ENCODE peak calls at places on chromosomes 12 and 14, in five cellular contexts. P, W, Z, H and M are unnamed samples.

GRCh38 chr14:68807148-68807600 is 14.3 kb upstream of the ZFP36L1 start:
- DNase-seq in Z (peak), H (peak), W (peak), P (no peak), M (peak)

GRCh38 chr12:8662592-8662991 is at the start of gene MFAP5:
- DNase-seq in P (no peak), Z (no peak), W (no peak), H (no peak), M (no peak)

GRCh38 chr12:54708836-54709235 is 60.7 kb upstream of the DCD start:
- DNase-seq in W (no peak), P (no peak), H (no peak), Z (no peak), M (no peak)

GRCh38 chr12:21566223-21566906 is 38.3 kb downstream of the GYS2 start:
- DNase-seq in W (no peak), H (no peak), P (no peak), Z (no peak), M (no peak)

GRCh38 chr12:53998174-53998899 is 1.6 kb upstream of the HOXC9 start:
- DNase-seq in H (no peak), W (no peak), Z (no peak), P (no peak), M (no peak)

GRCh38 chr12:28294300-28294699 is 104.0 kb downstream of the CCDC91 start:
- DNase-seq in H (no peak), Z (no peak), W (no peak), P (no peak), M (no peak)

GRCh38 chr12:48969160-48969771 is 2.3 kb downstream of the WNT10B start:
- DNase-seq in W (no peak), P (no peak), H (no peak), Z (no peak), M (no peak)

GRCh38 chr12:88944403-88944802 is 364.1 kb upstream of the KITLG start:
- DNase-seq in H (no peak), Z (peak), P (no peak), W (no peak), M (no peak)

GRCh38 chr14:37223947-37224474 is 26.3 kb downstream of the MIPOL1 start:
- DNase-seq in Z (no peak), P (no peak), W (no peak), H (no peak), M (no peak)

GRCh38 chr14:69376439-69376838 is 21.7 kb downstream of the ERH start:
- DNase-seq in Z (no peak), H (no peak), W (no peak), P (no peak), M (no peak)

GRCh38 chr14:34580381-34580780 is 40.9 kb upstream of the EAPP start:
- DNase-seq in H (peak), Z (no peak), W (no peak), P (no peak), M (no peak)

GRCh38 chr14:52244997-52245396 is 22.5 kb upstream of the PTGDR start:
- DNase-seq in H (no peak), W (no peak), Z (no peak), P (no peak), M (no peak)

GRCh38 chr12:95658386-95658785 is 107.1 kb upstream of the USP44 start:
- DNase-seq in Z (no peak), H (no peak), W (no peak), P (no peak), M (no peak)

GRCh38 chr12:102741196-102741595 is 175.8 kb downstream of the PAH start:
- DNase-seq in W (no peak), Z (no peak), P (no peak), H (no peak), M (no peak)

GRCh38 chr12:89995870-89996269 is 287.2 kb upstream of the ATP2B1 start:
- DNase-seq in Z (no peak), W (no peak), H (no peak), P (no peak), M (no peak)

GRCh38 chr14:61480704-61481285 is 159.4 kb downstream of the PRKCH start:
- DNase-seq in W (no peak), H (no peak), P (no peak), Z (no peak), M (no peak)

GRCh38 chr12:107477018-107477417 is 208.6 kb upstream of the PWP1 start:
- DNase-seq in W (no peak), H (no peak), Z (no peak), P (no peak), M (no peak)

GRCh38 chr12:2876431-2877046 is 435 bp downstream of the FOXM1 start:
- DNase-seq in Z (no peak), W (no peak), P (no peak), H (no peak), M (no peak)

GRCh38 chr12:11991604-11992003 is 79.1 kb upstream of the BCL2L14 start:
- DNase-seq in P (no peak), H (no peak), Z (no peak), W (no peak), M (no peak)

GRCh38 chr14:100898465-100898864 is 5.1 kb downstream of the RTL1 start:
- DNase-seq in P (no peak), Z (no peak), W (no peak), H (no peak), M (no peak)

GRCh38 chr12:122928033-122928890 is 32.3 kb upstream of the VPS37B start:
- DNase-seq in H (no peak), W (no peak), Z (no peak), P (no peak), M (no peak)

GRCh38 chr12:28759334-28759733 is 389.7 kb upstream of the FAR2 start:
- DNase-seq in Z (no peak), W (no peak), P (no peak), H (no peak), M (no peak)

GRCh38 chr14:71119075-71119474 is 211.8 kb downstream of the PCNX1 start:
- DNase-seq in W (no peak), Z (no peak), P (no peak), H (no peak), M (no peak)

GRCh38 chr12:14325716-14326343 is 39.7 kb upstream of the ATF7IP start:
- DNase-seq in W (no peak), P (no peak), Z (no peak), H (no peak), M (no peak)

GRCh38 chr12:71865166-71865713 is 25.7 kb downstream of the TBC1D15 start:
- DNase-seq in P (no peak), W (no peak), H (no peak), Z (peak), M (no peak)

GRCh38 chr12:121391619-121392324 is 8.1 kb upstream of the RNF34 start:
- DNase-seq in P (no peak), W (peak), H (peak), Z (no peak), M (no peak)

GRCh38 chr12:17810399-17810798 is 279.6 kb downstream of the RERGL start:
- DNase-seq in H (no peak), W (no peak), Z (no peak), P (no peak), M (peak)

GRCh38 chr12:45587877-45588530 is 141.5 kb upstream of the ARID2 start:
- DNase-seq in P (no peak), W (no peak), H (peak), Z (no peak), M (peak)

GRCh38 chr14:69708586-69709169 is 58.3 kb upstream of the SRSF5 start:
- DNase-seq in P (no peak), W (no peak), Z (no peak), H (no peak), M (no peak)

GRCh38 chr12:64269161-64269560 is 47.1 kb upstream of the KICS2 start:
- DNase-seq in P (no peak), Z (no peak), W (no peak), H (no peak), M (no peak)

GRCh38 chr12:51855586-51856428 is 7.3 kb upstream of the FIGNL2 start:
- DNase-seq in H (no peak), P (no peak), Z (peak), W (no peak), M (no peak)

GRCh38 chr12:32589165-32589891 is 89.8 kb upstream of the DNM1L start:
- DNase-seq in H (no peak), P (no peak), Z (no peak), W (no peak), M (no peak)

GRCh38 chr12:12896261-12896660 is 4.9 kb downstream of the GPRC5A start:
- DNase-seq in Z (no peak), H (no peak), W (no peak), P (no peak), M (no peak)

GRCh38 chr12:29796823-29797263 is 13.1 kb upstream of the TMTC1 start:
- DNase-seq in H (no peak), W (no peak), P (peak), Z (peak), M (no peak)

GRCh38 chr12:76927170-76927784 is 48.5 kb upstream of the CSRP2 start:
- DNase-seq in P (no peak), W (no peak), Z (peak), H (peak), M (no peak)

GRCh38 chr12:44874981-44875416 is 1.1 kb downstream of the NELL2 start:
- DNase-seq in Z (peak), W (no peak), H (no peak), P (no peak), M (no peak)

GRCh38 chr12:26112703-26113147 is 12.1 kb downstream of the BHLHE41 start:
- DNase-seq in W (no peak), P (peak), H (no peak), Z (no peak), M (no peak)

GRCh38 chr12:124542021-124542941 is 25.1 kb downstream of the NCOR2 start:
- DNase-seq in W (no peak), Z (no peak), H (no peak), P (no peak), M (no peak)

GRCh38 chr12:60152756-60153155 is 556.9 kb downstream of the SLC16A7 start:
- DNase-seq in W (no peak), Z (no peak), P (no peak), H (no peak), M (no peak)

DNA sequence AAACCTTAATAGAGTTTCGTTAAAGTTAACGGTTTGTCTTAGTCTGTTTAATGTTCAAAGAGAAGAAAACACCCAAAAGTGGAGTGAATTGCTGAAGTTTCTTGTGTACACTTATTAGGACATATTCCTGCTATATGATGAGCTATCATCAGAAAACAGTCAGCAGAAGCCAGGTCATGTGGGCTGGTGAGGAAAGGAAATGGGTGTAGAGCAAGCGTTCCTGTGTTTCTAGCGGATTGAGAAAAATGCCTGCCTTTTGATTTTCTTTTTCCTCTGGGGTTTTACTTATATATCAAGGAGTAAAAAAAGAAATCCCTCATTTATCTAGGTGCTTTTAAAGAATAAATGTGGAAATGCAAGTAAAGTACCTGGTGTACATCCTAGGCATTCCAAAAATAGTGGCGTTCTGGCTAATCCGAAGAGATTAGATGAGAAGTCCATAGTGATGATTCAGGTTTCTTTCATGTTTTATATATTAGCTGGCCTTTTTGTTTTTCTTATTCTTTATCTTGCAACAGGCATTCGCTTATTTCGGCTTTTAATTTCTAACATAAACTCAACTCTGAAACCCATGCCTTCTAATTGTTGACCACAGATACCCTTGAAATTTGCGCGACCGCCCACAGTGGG is 50.7 kb downstream of the FLRT2 start:
- DNase-seq in W (no peak), H (no peak), P (no peak), Z (peak), M (no peak)
- TF ChIP-seq POLR2AphosphoS5 in W (no peak), H (no peak), P (no peak), Z (no peak), M (no peak)

GRCh38 chr12:547883-548470 is 88.2 kb downstream of the B4GALNT3 start:
- DNase-seq in W (no peak), P (no peak), Z (no peak), H (no peak), M (no peak)

GRCh38 chr12:545835-546234 is 86.1 kb downstream of the B4GALNT3 start:
- DNase-seq in W (no peak), Z (no peak), P (no peak), H (no peak), M (no peak)

GRCh38 chr12:544941-545635 is 85.3 kb downstream of the B4GALNT3 start:
- DNase-seq in P (no peak), H (no peak), W (no peak), Z (peak), M (no peak)

GRCh38 chr12:546920-547845 is 87.4 kb downstream of the B4GALNT3 start:
- DNase-seq in P (peak), H (peak), W (peak), Z (peak), M (no peak)

DNA sequence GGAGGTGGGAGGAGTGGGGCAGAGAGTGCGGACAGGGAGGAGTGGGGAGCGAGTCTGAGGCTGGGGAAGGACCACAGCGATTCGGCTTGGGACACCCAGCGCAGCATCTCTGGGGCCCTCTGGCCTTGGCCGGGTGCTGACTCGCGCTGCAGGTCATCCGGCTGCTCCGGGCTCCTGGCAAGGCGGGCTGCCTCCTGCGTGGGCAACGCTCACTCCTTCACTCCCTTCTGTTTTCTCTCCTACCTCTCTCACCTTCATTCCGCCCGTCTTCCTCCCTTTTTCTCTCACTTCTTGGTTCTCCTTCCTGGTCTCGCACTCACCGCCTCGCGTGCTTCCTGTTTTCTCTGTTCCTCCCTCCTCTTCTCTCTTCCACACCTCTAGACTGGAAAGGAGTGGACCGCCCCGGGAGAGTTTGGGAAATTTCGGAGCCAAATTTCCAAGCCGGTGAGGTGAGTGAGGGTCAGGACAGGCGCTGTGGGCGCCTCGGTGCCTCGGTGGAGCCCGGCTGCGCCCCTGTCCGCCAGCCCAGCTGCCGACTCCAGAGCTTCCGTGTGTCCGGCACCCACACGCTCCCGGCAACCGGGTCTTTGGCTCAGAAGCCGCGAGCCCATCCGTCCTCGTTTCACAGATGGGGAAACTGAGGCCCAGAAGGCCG is 86.7 kb downstream of the B4GALNT3 start:
- DNase-seq in Z (no peak), H (no peak), W (peak), P (no peak), M (no peak)
- H3K4me3 ChIP-seq in Z (no peak), H (no peak), W (no peak), P (no peak), M (no peak)

GRCh38 chr14:39492267-39492666 is 60.0 kb upstream of the FBXO33 start:
- DNase-seq in H (no peak), W (no peak), P (no peak), Z (no peak), M (no peak)
- TF ChIP-seq POLR2AphosphoS5 in H (no peak), W (no peak), P (no peak), Z (no peak), M (no peak)

GRCh38 chr14:92539875-92540274 is 26.3 kb downstream of the RIN3 start:
- DNase-seq in H (no peak), W (no peak), P (no peak), Z (peak), M (no peak)
- H3K4me3 ChIP-seq in H (no peak), W (no peak), P (no peak), Z (no peak), M (no peak)

DNA sequence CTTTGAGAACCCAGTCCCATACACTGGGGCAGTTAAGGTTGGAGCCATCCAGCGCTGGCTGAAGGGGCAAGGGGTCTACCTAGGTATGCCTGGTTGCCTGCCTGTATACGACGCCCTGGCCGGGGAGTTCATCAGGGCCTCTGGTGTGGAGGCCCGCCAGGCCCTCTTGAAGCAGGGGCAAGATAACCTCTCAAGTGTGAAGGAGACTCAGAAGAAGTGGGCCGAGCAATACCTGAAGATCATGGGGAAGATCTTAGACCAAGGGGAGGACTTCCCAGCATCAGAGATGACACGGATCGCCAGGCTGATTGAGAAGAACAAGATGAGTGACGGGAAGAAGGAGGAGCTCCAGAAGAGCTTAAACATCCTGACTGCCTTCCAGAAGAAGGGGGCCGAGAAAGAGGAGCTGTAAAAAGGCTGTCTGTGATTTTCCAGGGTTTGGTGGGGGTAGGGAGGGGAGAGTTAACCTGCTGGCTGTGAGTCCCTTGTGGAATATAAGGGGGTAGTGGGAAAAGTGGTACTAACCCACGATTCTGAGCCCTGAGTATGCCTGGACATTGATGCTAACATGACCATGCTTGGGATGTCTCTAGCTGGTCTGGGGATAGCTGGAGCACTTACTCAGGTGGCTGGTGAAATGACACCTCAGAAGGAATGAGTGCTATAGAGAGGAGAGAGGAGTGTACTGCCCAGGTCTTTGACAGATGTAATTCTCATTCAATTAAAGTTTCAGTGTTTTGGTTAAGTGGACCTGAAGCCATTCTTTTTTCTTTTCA is 9.2 kb downstream of the ERP29 start:
- DNase-seq in P (no peak), W (no peak), H (no peak), Z (no peak), M (no peak)
- TF ChIP-seq POLR2AphosphoS5 in P (peak), W (no peak), H (no peak), Z (no peak), M (no peak)

GRCh38 chr14:82641050-82641540 is 1107.4 kb upstream of the SEL1L start:
- DNase-seq in W (no peak), H (no peak), P (no peak), Z (no peak), M (no peak)

GRCh38 chr14:82647088-82647697 is 1113.5 kb upstream of the SEL1L start:
- DNase-seq in P (no peak), W (peak), Z (no peak), H (no peak), M (no peak)

GRCh38 chr14:82636426-82636825 is 1102.8 kb upstream of the SEL1L start:
- DNase-seq in P (no peak), Z (no peak), H (no peak), W (no peak), M (no peak)

GRCh38 chr14:82642425-82642824 is 1108.8 kb upstream of the SEL1L start:
- DNase-seq in Z (no peak), W (no peak), H (no peak), P (no peak), M (no peak)
- H3K4me3 ChIP-seq in Z (no peak), W (no peak), H (no peak), P (no peak), M (no peak)

GRCh38 chr14:105855246-105855892 is 329.0 kb downstream of the TMEM121 start:
- DNase-seq in H (no peak), W (peak), Z (no peak), P (no peak), M (no peak)
- TF ChIP-seq POLR2AphosphoS5 in H (no peak), W (no peak), Z (no peak), P (no peak), M (no peak)

GRCh38 chr12:131091976-131092691 is 138.4 kb downstream of the ADGRD1 start:
- DNase-seq in H (no peak), Z (no peak), P (no peak), W (peak), M (no peak)
- H3K4me3 ChIP-seq in H (no peak), Z (no peak), P (no peak), W (no peak), M (no peak)

GRCh38 chr14:54565236-54566151 is 1.4 kb upstream of the SAMD4A start:
- DNase-seq in W (peak), Z (peak), P (no peak), H (peak), M (peak)

GRCh38 chr14:54567634-54568561 is 970 bp downstream of the SAMD4A start:
- DNase-seq in W (peak), H (peak), P (no peak), Z (peak), M (no peak)

GRCh38 chr14:54566152-54566409 is 847 bp upstream of the SAMD4A start:
- DNase-seq in H (no peak), Z (no peak), W (no peak), P (no peak), M (no peak)

GRCh38 chr14:54566410-54567223 is at the start of gene SAMD4A:
- DNase-seq in P (no peak), W (peak), Z (peak), H (peak), M (peak)

GRCh38 chr14:54567224-54567633 is 301 bp downstream of the SAMD4A start:
- DNase-seq in P (no peak), W (peak), Z (no peak), H (peak), M (no peak)
- TF ChIP-seq POLR2AphosphoS5 in P (no peak), W (no peak), Z (peak), H (no peak), M (no peak)

DNA sequence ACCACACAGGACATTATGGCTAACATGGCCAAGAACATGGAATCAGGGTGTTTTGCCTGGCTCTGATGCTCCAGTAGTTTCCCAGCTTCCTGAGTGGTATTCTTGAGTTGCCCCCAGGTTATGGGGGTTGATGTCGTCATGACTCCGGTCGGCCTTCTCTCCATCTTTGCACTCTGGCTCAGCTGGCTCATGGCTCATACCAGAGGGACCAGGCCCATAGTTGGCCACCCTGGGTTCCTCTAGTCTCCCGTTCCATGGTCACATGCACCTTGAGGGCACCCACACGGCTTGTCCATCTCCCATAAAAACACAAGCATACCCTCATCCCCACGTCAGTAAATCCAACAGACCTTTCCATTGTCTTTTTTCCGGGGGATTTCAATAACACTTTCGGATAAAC is 23.7 kb upstream of the MAPKAPK5 start:
- DNase-seq in W (no peak), Z (no peak), P (no peak), H (no peak), M (no peak)
- H3K4me3 ChIP-seq in W (no peak), Z (no peak), P (no peak), H (no peak), M (no peak)